ENCODE peak calls at places on chromosomes 13 and 19, in four cellular contexts. X, S, M and D are unnamed samples.

GRCh38 chr13:71759506-71760225 is 107.3 kb downstream of the DACH1 start:
- DNase-seq in S (no peak), M (no peak), X (no peak), D (no peak)

GRCh38 chr19:18340990-18341868 is 831 bp downstream of the PGPEP1 start:
- DNase-seq in M (peak), X (peak), S (peak), D (no peak)

GRCh38 chr19:37928527-37929286 is 21.7 kb downstream of the SIPA1L3 start:
- DNase-seq in S (no peak), M (no peak), X (no peak), D (peak)

GRCh38 chr19:4389064-4389375 is 11.3 kb downstream of the SH3GL1 start:
- DNase-seq in X (no peak), M (no peak), S (no peak), D (no peak)

GRCh38 chr19:1016647-1017114 is 4.2 kb downstream of the TMEM259 start:
- DNase-seq in M (peak), X (peak), S (no peak), D (no peak)

GRCh38 chr19:15292847-15293582 is 39.3 kb downstream of the BRD4 start:
- DNase-seq in X (no peak), S (no peak), M (no peak), D (no peak)

GRCh38 chr19:52646571-52647222 is 8.5 kb upstream of the ZNF83 start:
- DNase-seq in M (no peak), S (no peak), X (no peak), D (no peak)

GRCh38 chr13:50712882-50713281 is 130.6 kb downstream of the DLEU7 start:
- DNase-seq in M (no peak), S (no peak), X (no peak), D (no peak)

GRCh38 chr13:79995334-79995733 is 345.6 kb downstream of the SPRY2 start:
- DNase-seq in X (peak), M (peak), S (no peak), D (no peak)

GRCh38 chr13:75792526-75793187 is 156.5 kb downstream of the LMO7 start:
- DNase-seq in S (no peak), M (no peak), X (no peak), D (no peak)

GRCh38 chr19:16433986-16434385 is 37.8 kb downstream of the EPS15L1 start:
- DNase-seq in M (peak), X (no peak), S (no peak), D (no peak)

GRCh38 chr19:19539738-19540703 is 2.0 kb downstream of the CILP2 start:
- DNase-seq in S (peak), M (peak), X (peak), D (peak)

GRCh38 chr13:48291730-48292129 is 11.8 kb upstream of the RB1 start:
- DNase-seq in M (no peak), X (no peak), S (no peak), D (no peak)

GRCh38 chr19:33953592-33953991 is 156.9 kb downstream of the KCTD15 start:
- DNase-seq in S (peak), X (peak), M (no peak), D (no peak)

GRCh38 chr13:26486550-26486949 is 70.9 kb upstream of the WASF3 start:
- DNase-seq in X (no peak), M (no peak), S (peak), D (no peak)

GRCh38 chr13:30713133-30713532 is 22.2 kb upstream of the ALOX5AP start:
- DNase-seq in S (no peak), M (peak), X (no peak), D (no peak)

GRCh38 chr13:91805605-91806004 is 407.2 kb downstream of the GPC5 start:
- DNase-seq in S (no peak), X (peak), M (no peak), D (no peak)

GRCh38 chr19:38676023-38676877 is 28.8 kb downstream of the ACTN4 start:
- DNase-seq in M (peak), S (no peak), X (no peak), D (no peak)

GRCh38 chr13:85093808-85094207 is 705.4 kb downstream of the SLITRK6 start:
- DNase-seq in S (no peak), X (peak), M (no peak), D (no peak)

GRCh38 chr13:107043016-107043957 is 475.4 kb upstream of the ARGLU1 start:
- DNase-seq in X (no peak), M (no peak), S (no peak), D (no peak)

GRCh38 chr13:34308725-34309124 is 490.8 kb downstream of the RFC3 start:
- DNase-seq in M (no peak), S (no peak), X (no peak), D (no peak)

GRCh38 chr13:38223093-38223492 is 126.6 kb upstream of the UFM1 start:
- DNase-seq in M (peak), S (no peak), X (peak), D (no peak)

GRCh38 chr13:77386880-77387606 is 60.1 kb upstream of the MYCBP2 start:
- DNase-seq in M (peak), X (peak), S (no peak), D (no peak)

GRCh38 chr19:40519352-40520322 is 52.8 kb downstream of the SPTBN4 start:
- DNase-seq in M (peak), X (no peak), S (no peak), D (no peak)

GRCh38 chr19:33905937-33906577 is 109.4 kb downstream of the KCTD15 start:
- DNase-seq in S (peak), M (peak), X (peak), D (no peak)

GRCh38 chr13:37149380-37149779 is 43.9 kb upstream of the CSNK1A1L start:
- DNase-seq in X (no peak), S (no peak), M (no peak), D (no peak)
- TF ChIP-seq CTCF in X (no peak), S (no peak), M (no peak), D (no peak)

GRCh38 chr19:36672368-36672767 is 5.7 kb upstream of the ZNF461 start:
- DNase-seq in X (no peak), S (no peak), M (no peak), D (no peak)

GRCh38 chr19:36674201-36674600 is 7.6 kb upstream of the ZNF461 start:
- DNase-seq in S (no peak), M (no peak), X (no peak), D (no peak)

GRCh38 chr19:36665832-36666231 is 805 bp downstream of the ZNF461 start:
- DNase-seq in X (no peak), M (no peak), S (no peak), D (no peak)

DNA sequence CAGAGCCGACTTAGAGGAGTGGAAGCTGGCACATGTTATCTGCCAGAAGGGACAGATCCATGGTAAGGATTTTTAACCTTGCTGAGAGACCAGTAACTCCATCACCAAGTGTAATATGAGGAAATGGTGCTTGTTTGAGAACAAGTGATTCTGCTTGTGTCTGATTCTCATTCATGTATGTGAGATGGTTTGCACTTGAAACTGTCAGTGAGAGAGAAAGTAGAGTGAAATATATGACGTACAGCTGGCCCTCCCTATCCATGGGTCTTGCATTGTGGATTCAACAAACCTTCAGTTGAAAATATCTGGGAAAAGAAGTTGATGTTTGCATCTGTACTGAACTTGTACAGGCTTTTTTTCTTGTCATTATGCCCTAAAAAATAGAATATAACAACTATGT is 2.0 kb upstream of the ZNF461 start:
- DNase-seq in S (no peak), M (no peak), X (no peak), D (no peak)
- H3K4me3 ChIP-seq in S (no peak), M (no peak), X (no peak), D (no peak)

DNA sequence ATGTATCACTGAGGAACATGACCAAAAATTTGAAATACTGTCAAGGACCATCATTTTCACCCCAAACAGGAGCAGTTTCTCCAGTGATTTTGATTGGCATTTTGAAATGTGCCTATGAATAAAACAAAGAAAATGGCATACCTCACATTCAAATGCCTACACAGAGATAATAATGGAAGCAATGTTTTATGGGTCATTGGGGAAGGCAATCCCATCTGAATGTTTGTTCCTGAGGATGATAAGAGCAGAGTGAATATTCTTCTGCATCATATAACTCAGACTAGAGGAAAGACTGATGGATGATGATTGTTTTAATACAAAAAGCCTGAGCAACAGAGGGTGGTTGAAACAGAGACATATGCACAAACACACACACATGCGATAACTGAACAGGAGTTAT is 2749.9 kb downstream of the PCDH9 start:
- DNase-seq in M (no peak), S (no peak), X (no peak), D (no peak)
- TF ChIP-seq CTCF in M (no peak), S (no peak), X (no peak), D (no peak)

GRCh38 chr19:7521551-7522071 is 813 bp upstream of the MCOLN1 start:
- DNase-seq in M (no peak), S (no peak), X (no peak), D (no peak)
- H3K4me3 ChIP-seq in M (peak), S (no peak), X (peak), D (no peak)